ENCODE peak calls at places on chromosomes 4 and X, in five cellular contexts. K is fibroblast of pulmonary artery, H is A549, M is fibroblast of mammary gland, P is HCT116. X is an unnamed sample.

GRCh38 chrX:86154586-86154985 is 6.3 kb downstream of the DACH2 start:
- DNase-seq in K (no peak), H (no peak), M (no peak), P (no peak), X (no peak)

GRCh38 chr4:52372269-52372668 is 286.8 kb downstream of the USP46 start:
- DNase-seq in K (no peak), H (no peak), M (no peak), P (no peak), X (no peak)

GRCh38 chr4:113699772-113700171 is 61.8 kb downstream of the CAMK2D start:
- DNase-seq in K (no peak), H (no peak), M (peak), P (no peak), X (peak)

GRCh38 chrX:134753185-134754008 is 95.1 kb upstream of the PLAC1 start:
- DNase-seq in K (peak), H (peak), M (peak), P (no peak), X (peak)

GRCh38 chr4:8760561-8760960 is 111.1 kb downstream of the HMX1 start:
- DNase-seq in K (no peak), H (no peak), M (no peak), P (no peak), X (no peak)

GRCh38 chr4:109359040-109359646 is 56.7 kb upstream of the COL25A1 start:
- DNase-seq in K (no peak), H (no peak), M (no peak), P (no peak), X (no peak)

GRCh38 chr4:113646456-113646809 is 115.1 kb downstream of the CAMK2D start:
- DNase-seq in K (peak), H (peak), M (peak), P (peak), X (peak)

GRCh38 chr4:42482516-42483327 is 85.4 kb downstream of the SHISA3 start:
- DNase-seq in K (no peak), H (no peak), M (no peak), P (no peak), X (no peak)

GRCh38 chrX:39811391-39811790 is 286.4 kb downstream of the BCOR start:
- DNase-seq in K (no peak), H (no peak), M (no peak), P (no peak), X (no peak)

GRCh38 chr4:168220893-168221292 is 97.7 kb downstream of the DDX60 start:
- DNase-seq in K (no peak), H (no peak), M (peak), P (no peak), X (no peak)

GRCh38 chr4:174332741-174333493 is 49.2 kb downstream of the CEP44 start:
- DNase-seq in K (peak), H (no peak), M (peak), P (no peak), X (no peak)

GRCh38 chrX:30282527-30282926 is 26.7 kb downstream of the NR0B1 start:
- DNase-seq in K (no peak), H (peak), M (peak), P (no peak), X (peak)

GRCh38 chr4:8586671-8587468 is 5.7 kb upstream of the CPZ start:
- DNase-seq in K (no peak), H (no peak), M (no peak), P (no peak), X (no peak)

GRCh38 chrX:45788941-45789348 is 588.3 kb upstream of the DIPK2B start:
- DNase-seq in K (peak), H (no peak), M (peak), P (no peak), X (peak)

GRCh38 chrX:50107470-50107869 is 93.3 kb downstream of the AKAP4 start:
- DNase-seq in K (no peak), H (no peak), M (peak), P (no peak), X (peak)

GRCh38 chr4:1784789-1785591 is 8.1 kb upstream of the FGFR3 start:
- DNase-seq in K (no peak), H (no peak), M (no peak), P (no peak), X (no peak)

GRCh38 chrX:14028473-14028872 is 1.2 kb downstream of the GEMIN8 start:
- DNase-seq in K (no peak), H (no peak), M (peak), P (no peak), X (no peak)

GRCh38 chrX:56232221-56233082 is at the start of gene KLF8:
- DNase-seq in K (no peak), H (no peak), M (peak), P (peak), X (no peak)

GRCh38 chr4:81137446-81137845 is 77.6 kb downstream of the PRKG2 start:
- DNase-seq in K (peak), H (no peak), M (peak), P (no peak), X (no peak)

GRCh38 chrX:110734894-110735541 is 60.6 kb downstream of the CHRDL1 start:
- DNase-seq in K (peak), H (no peak), M (peak), P (no peak), X (peak)

GRCh38 chr4:104491396-104491821 is 3.3 kb downstream of the CXXC4 start:
- DNase-seq in K (peak), H (peak), M (peak), P (no peak), X (peak)

GRCh38 chr4:5972571-5972970 is 45.7 kb downstream of the C4orf50 start:
- DNase-seq in K (no peak), H (no peak), M (no peak), P (no peak), X (no peak)

GRCh38 chrX:134636859-134637258 is 21.4 kb downstream of the PLAC1 start:
- DNase-seq in K (peak), H (no peak), M (peak), P (no peak), X (peak)

GRCh38 chr4:9898596-9899345 is 117.3 kb downstream of the DRD5 start:
- DNase-seq in K (peak), H (peak), M (peak), P (peak), X (peak)

GRCh38 chr4:37383579-37384229 is 139.2 kb downstream of the NWD2 start:
- DNase-seq in K (peak), H (peak), M (peak), P (peak), X (peak)

GRCh38 chrX:18415386-18415785 is 10.0 kb upstream of the CDKL5 start:
- DNase-seq in K (no peak), H (peak), M (peak), P (no peak), X (no peak)

GRCh38 chr4:162610116-162610515 is 446.3 kb upstream of the FSTL5 start:
- DNase-seq in K (no peak), H (no peak), M (no peak), P (no peak), X (no peak)

GRCh38 chr4:170589597-170590191 is 499.9 kb upstream of the AADAT start:
- DNase-seq in K (peak), H (peak), M (peak), P (peak), X (peak)

GRCh38 chr4:123110685-123111084 is 188.3 kb upstream of the NUDT6 start:
- DNase-seq in K (no peak), H (no peak), M (peak), P (no peak), X (no peak)

GRCh38 chr4:4368821-4369580 is 17.9 kb upstream of the NSG1 start:
- DNase-seq in K (no peak), H (no peak), M (no peak), P (no peak), X (no peak)

GRCh38 chr4:118877797-118878196 is 10.9 kb upstream of the SYNPO2 start:
- DNase-seq in K (no peak), H (no peak), M (no peak), P (no peak), X (no peak)

GRCh38 chrX:81202413-81202794 is 502 bp downstream of the SH3BGRL start:
- DNase-seq in K (peak), H (no peak), M (peak), P (no peak), X (no peak)

GRCh38 chr4:168309781-168310180 is 8.8 kb downstream of the DDX60 start:
- DNase-seq in K (peak), H (no peak), M (no peak), P (no peak), X (no peak)

GRCh38 chrX:132491191-132491590 is 2.4 kb upstream of the MBNL3 start:
- DNase-seq in K (no peak), H (peak), M (no peak), P (no peak), X (no peak)

GRCh38 chrX:103362504-103362903 is 6.2 kb downstream of the TCEAL9 start:
- DNase-seq in K (peak), H (peak), M (peak), P (no peak), X (peak)

GRCh38 chr4:22962186-22962786 is 269.5 kb downstream of the GBA3 start:
- DNase-seq in K (peak), H (peak), M (peak), P (no peak), X (peak)

GRCh38 chr4:67566335-67566734 is 7.8 kb downstream of the STAP1 start:
- DNase-seq in K (no peak), H (no peak), M (no peak), P (no peak), X (no peak)
- H3K4me3 ChIP-seq in K (no peak), H (no peak), M (no peak), P (no peak), X (no peak)

GRCh38 chrX:37976153-37976552 is 30.2 kb upstream of the SYTL5 start:
- DNase-seq in K (no peak), H (no peak), M (peak), P (no peak), X (no peak)

DNA sequence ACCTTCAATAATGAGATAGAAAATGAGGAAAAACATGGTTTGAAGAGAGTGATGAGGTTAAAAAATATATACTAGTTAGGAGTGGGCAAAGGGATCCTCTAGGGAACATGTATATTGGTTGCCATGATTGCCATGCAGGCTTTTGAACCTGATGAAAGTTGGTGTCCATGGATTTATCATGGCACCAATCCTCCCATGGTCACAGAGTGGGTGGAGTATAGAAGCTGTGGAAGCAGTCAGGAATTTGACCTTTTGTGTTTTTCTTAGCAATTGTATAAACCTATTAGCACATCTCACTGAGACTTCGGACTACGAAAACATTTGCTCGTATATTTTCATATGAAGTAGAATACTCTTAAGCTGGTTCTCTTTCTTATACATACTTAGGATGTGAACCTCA is 30.9 kb upstream of the SYTL5 start:
- DNase-seq in K (no peak), H (no peak), M (no peak), P (no peak), X (no peak)
- H3K4me3 ChIP-seq in K (no peak), H (no peak), M (no peak), P (no peak), X (no peak)

DNA sequence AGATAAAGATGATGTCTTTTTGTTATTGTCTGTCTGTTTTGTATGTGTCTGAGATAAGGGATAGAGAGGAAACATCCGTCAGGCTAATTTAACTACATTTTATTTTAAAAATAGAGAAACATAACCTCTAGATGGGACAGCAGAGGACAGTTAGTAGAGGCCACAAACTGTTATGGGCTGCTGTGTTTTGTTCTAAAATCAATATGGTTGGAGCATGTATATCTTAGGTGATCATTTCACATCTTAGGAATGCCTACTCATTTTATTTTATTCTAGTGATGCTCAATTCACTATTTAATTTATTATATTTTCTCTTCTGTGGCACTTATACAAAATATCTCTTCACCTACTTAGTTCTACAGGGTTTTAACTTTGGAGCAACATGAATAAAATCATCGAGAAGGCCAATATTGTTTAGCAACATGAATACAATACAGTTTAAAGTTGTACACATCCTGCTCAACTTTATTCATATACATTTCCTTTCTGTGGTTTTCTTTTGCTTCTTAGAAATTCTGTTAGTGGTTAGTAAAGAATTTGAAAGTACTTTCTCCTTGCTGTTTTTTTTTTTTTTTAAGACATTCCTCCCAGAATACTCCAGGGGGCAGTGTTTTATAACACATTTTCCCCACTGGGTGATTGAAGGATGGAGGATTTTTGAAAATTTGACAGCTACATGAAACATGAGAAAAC is 392.9 kb downstream of the UNC5C start:
- DNase-seq in K (peak), H (peak), M (peak), P (peak), X (peak)
- H3K4me3 ChIP-seq in K (no peak), H (no peak), M (no peak), P (no peak), X (no peak)

GRCh38 chrX:627510-627964 is 3.1 kb upstream of the SHOX start:
- DNase-seq in K (no peak), H (no peak), M (no peak), P (no peak), X (no peak)

GRCh38 chrX:630007-630921 is at the start of gene SHOX:
- DNase-seq in K (no peak), H (no peak), M (no peak), P (no peak), X (peak)

GRCh38 chrX:630922-631496 is 418 bp downstream of the SHOX start:
- DNase-seq in K (no peak), H (peak), M (no peak), P (no peak), X (no peak)

GRCh38 chrX:627995-628394 is 2.6 kb upstream of the SHOX start:
- DNase-seq in K (no peak), H (no peak), M (no peak), P (no peak), X (no peak)

GRCh38 chrX:629230-630006 is 1.2 kb upstream of the SHOX start:
- DNase-seq in K (no peak), H (no peak), M (no peak), P (no peak), X (no peak)
- H3K4me3 ChIP-seq in K (no peak), H (no peak), M (no peak), P (no peak), X (peak)

DNA sequence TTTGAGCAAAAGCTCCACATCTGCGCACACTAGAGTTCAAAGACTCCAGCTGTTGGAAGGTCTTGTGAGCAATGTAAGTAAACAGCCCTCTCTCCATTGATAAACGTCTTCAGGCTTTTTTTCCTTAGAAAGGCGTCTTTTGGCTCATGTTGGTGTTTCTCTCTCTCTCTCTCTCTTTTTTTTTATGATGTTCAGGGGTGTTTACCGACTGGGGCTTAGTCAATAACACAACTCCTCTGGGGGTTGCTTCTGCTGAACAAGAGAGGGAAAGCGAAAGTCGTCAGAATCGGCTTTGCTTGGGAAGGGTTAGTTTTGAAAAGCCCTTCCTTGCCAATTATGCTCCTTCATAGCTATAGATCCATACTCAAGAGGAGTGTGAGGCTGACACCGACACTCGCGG is 53.1 kb upstream of the C1QTNF7 start:
- DNase-seq in K (peak), H (no peak), M (peak), P (no peak), X (no peak)
- H3K4me3 ChIP-seq in K (peak), H (no peak), M (peak), P (no peak), X (peak)

GRCh38 chrX:154751669-154752271 is 893 bp upstream of the GAB3 start:
- DNase-seq in K (no peak), H (no peak), M (no peak), P (no peak), X (no peak)
- H3K4me3 ChIP-seq in K (no peak), H (no peak), M (no peak), P (no peak), X (no peak)

GRCh38 chr4:47926667-47927258 is 12.4 kb upstream of the NFXL1 start:
- DNase-seq in K (peak), H (peak), M (peak), P (peak), X (peak)
- H3K4me3 ChIP-seq in K (no peak), H (no peak), M (no peak), P (peak), X (no peak)

GRCh38 chr4:85474356-85474755 is 594 bp upstream of the ARHGAP24 start:
- DNase-seq in K (no peak), H (no peak), M (peak), P (no peak), X (peak)

GRCh38 chr4:85477538-85477937 is 2.6 kb downstream of the ARHGAP24 start:
- DNase-seq in K (no peak), H (peak), M (peak), P (no peak), X (peak)

GRCh38 chr4:85474818-85475630 is at the start of gene ARHGAP24:
- DNase-seq in K (peak), H (peak), M (peak), P (peak), X (peak)

GRCh38 chr4:85478576-85478975 is 3.6 kb downstream of the ARHGAP24 start:
- DNase-seq in K (peak), H (no peak), M (peak), P (no peak), X (peak)

DNA sequence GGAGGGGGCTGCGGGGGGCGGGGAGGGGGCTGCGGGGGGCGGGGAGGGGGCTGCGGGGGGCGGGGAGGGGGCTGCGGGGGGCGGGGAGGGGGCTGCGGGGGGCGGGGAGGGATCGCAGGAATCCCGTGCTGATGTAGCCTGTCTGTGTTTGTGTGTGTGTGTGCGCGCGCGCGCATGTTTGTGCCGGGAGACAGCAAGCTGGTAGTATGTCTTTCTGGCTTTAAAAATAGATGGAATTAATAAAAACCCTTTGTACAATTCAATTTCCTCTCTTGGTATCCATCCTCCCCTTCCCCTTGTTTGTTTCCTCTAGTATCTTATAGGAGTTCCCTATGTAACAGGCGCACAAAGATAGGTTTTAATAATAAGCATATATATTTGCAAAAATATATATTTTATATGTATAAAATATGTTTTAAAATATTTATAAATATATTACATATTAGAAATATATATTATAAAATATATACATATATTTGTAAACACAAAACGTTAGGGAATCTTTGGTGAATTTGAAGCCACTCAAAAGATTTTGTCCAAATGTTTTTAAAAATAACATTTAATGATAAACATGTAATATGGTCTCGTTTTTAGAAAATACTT is 782 bp downstream of the ARHGAP24 start:
- DNase-seq in K (peak), H (peak), M (peak), P (no peak), X (peak)
- H3K4me3 ChIP-seq in K (peak), H (peak), M (peak), P (peak), X (peak)

DNA sequence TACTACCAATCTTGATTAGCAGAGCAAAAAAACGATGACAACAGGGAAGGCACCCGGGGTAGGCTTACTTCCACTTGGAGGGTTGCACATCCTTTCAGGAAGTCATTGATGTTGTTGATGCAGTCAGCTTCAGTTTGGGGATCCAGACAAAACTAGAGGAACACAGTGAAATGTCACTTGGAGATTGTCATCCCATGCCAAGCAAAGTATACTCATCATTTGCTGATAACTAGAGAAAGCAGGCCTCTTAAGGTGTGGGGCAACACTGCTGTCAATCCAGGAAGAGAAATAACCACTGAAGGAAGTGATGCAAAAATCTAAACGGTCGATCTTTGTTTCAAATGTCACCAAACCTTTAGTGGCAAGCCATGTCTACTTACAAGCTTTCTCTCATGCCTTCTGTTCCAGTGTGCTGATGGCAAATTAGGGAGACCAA is 1.4 kb downstream of the ARHGEF6 start:
- DNase-seq in K (no peak), H (no peak), M (no peak), P (no peak), X (no peak)
- H3K4me3 ChIP-seq in K (no peak), H (no peak), M (no peak), P (no peak), X (no peak)

GRCh38 chrX:72713130-72713529 is 976 bp downstream of the PHKA1 start:
- DNase-seq in K (no peak), H (no peak), M (peak), P (no peak), X (no peak)
- H3K4me3 ChIP-seq in K (peak), H (peak), M (peak), P (peak), X (no peak)